ENCODE peak calls at places on chromosomes 16 and 17, in seven cellular contexts. D is HS-27A; B is NCI-H69; N is ovary; T is SHP77; L is activated CD4-positive, alpha-beta T cell treated with anti-CD3 and anti-CD28 coated beads, Interleukin-2, amount 50 U/mL, for 1 hour; F is right cardiac atrium. Y is an unnamed sample.

GRCh38 chr16:71846443-71846842 is 667 bp downstream of the ATXN1L start:
- DNase-seq in D (no peak), B (peak), N (no peak), T (no peak), L (peak), F (no peak), Y (no peak)

GRCh38 chr16:22973451-22973991 is 159.6 kb downstream of the HS3ST2 start:
- DNase-seq in D (no peak), B (no peak), N (no peak), T (no peak), L (no peak), F (no peak), Y (no peak)

GRCh38 chr17:44269118-44269794 is 1.3 kb upstream of the SLC4A1 start:
- DNase-seq in D (no peak), B (peak), N (no peak), T (no peak), L (no peak), F (no peak), Y (no peak)

GRCh38 chr16:66849543-66849942 is 5.3 kb downstream of the CA7 start:
- DNase-seq in D (no peak), B (no peak), N (no peak), T (no peak), L (no peak), F (no peak), Y (no peak)

GRCh38 chr17:57534863-57535651 is 210.0 kb downstream of the CCDC182 start:
- DNase-seq in D (no peak), B (peak), N (peak), T (peak), L (no peak), F (no peak), Y (no peak)

GRCh38 chr16:680967-681745 is 946 bp downstream of the STUB1 start:
- DNase-seq in D (no peak), B (peak), N (peak), T (no peak), L (no peak), F (peak), Y (peak)

GRCh38 chr17:55265434-55266021 is 768 bp downstream of the HLF start:
- DNase-seq in D (no peak), B (peak), N (peak), T (no peak), L (peak), F (peak), Y (peak)

GRCh38 chr16:86834451-86835035 is 256.2 kb downstream of the FOXL1 start:
- DNase-seq in D (no peak), B (no peak), N (no peak), T (no peak), L (no peak), F (no peak), Y (peak)

GRCh38 chr17:59423137-59423703 is 91.8 kb downstream of the YPEL2 start:
- DNase-seq in D (peak), B (peak), N (no peak), T (no peak), L (no peak), F (peak), Y (peak)

GRCh38 chr17:74542166-74542565 is 3.7 kb downstream of the CD300C start:
- DNase-seq in D (no peak), B (no peak), N (no peak), T (no peak), L (no peak), F (no peak), Y (no peak)

GRCh38 chr17:30905742-30906100 is 317 bp downstream of the TEFM start:
- DNase-seq in D (no peak), B (no peak), N (no peak), T (no peak), L (peak), F (peak), Y (no peak)

GRCh38 chr16:84036982-84037425 is 5.6 kb downstream of the SLC38A8 start:
- DNase-seq in D (no peak), B (peak), N (no peak), T (no peak), L (no peak), F (no peak), Y (no peak)

GRCh38 chr17:74210191-74211140 is 2.9 kb upstream of the TTYH2 start:
- DNase-seq in D (no peak), B (peak), N (peak), T (no peak), L (peak), F (peak), Y (peak)

GRCh38 chr17:67558740-67559380 is 158.9 kb upstream of the NOL11 start:
- DNase-seq in D (no peak), B (no peak), N (no peak), T (no peak), L (no peak), F (no peak), Y (no peak)

GRCh38 chr17:29019475-29020181 is 13.8 kb upstream of the SEZ6 start:
- DNase-seq in D (no peak), B (peak), N (no peak), T (no peak), L (no peak), F (no peak), Y (no peak)

GRCh38 chr16:68445458-68445857 is 2.9 kb downstream of the SMPD3 start:
- DNase-seq in D (peak), B (peak), N (no peak), T (peak), L (no peak), F (no peak), Y (no peak)

Y was measured in heart right ventricle.